ENCODE peak calls at places on chromosomes 4 and X, in five cellular contexts. P is IMR-90; Q is CD8-positive, alpha-beta memory T cell; E is memory B cell; S is WERI-Rb-1. W is an unnamed sample.

GRCh38 chr4:7403001-7403400 is 31.7 kb downstream of the PSAPL1 start:
- DNase-seq in P (no peak), Q (no peak), E (no peak), S (no peak), W (no peak)

GRCh38 chrX:24341795-24342194 is 18.6 kb upstream of the SUPT20HL1 start:
- DNase-seq in P (peak; percentile 81), Q (no peak), E (no peak), S (no peak), W (no peak)

GRCh38 chr4:32010221-32010620 is 1290.1 kb downstream of the PCDH7 start:
- DNase-seq in P (no peak), Q (no peak), E (no peak), S (no peak), W (no peak)

GRCh38 chr4:80221161-80221560 is 23.9 kb downstream of the PRDM8 start:
- DNase-seq in P (peak; percentile 61), Q (no peak), E (no peak), S (no peak), W (no peak)

GRCh38 chrX:39012561-39013209 is 211.4 kb downstream of the MID1IP1 start:
- DNase-seq in P (peak; percentile 7), Q (no peak), E (no peak), S (no peak), W (no peak)

GRCh38 chrX:96407501-96407900 is 277.1 kb upstream of the DIAPH2 start:
- DNase-seq in P (peak; percentile 80), Q (no peak), E (no peak), S (no peak), W (no peak)

GRCh38 chrX:18996536-18996935 is 12.6 kb upstream of the PHKA2 start:
- DNase-seq in P (no peak), Q (no peak), E (no peak), S (no peak), W (no peak)

GRCh38 chr4:19301527-19301926 is 950.2 kb upstream of the SLIT2 start:
- DNase-seq in P (no peak), Q (no peak), E (no peak), S (no peak), W (no peak)

GRCh38 chr4:41155194-41155830 is 59.0 kb downstream of the APBB2 start:
- DNase-seq in P (peak; percentile 80), Q (no peak), E (no peak), S (no peak), W (no peak)

GRCh38 chrX:34563809-34564208 is 93.3 kb downstream of the TMEM47 start:
- DNase-seq in P (no peak), Q (no peak), E (no peak), S (no peak), W (no peak)